ENCODE peak calls at places on chromosomes 7 and 10, in six cellular contexts. B is psoas muscle, I is tibial artery, H is OCI-LY7, A is fibroblast of lung, J is PC-9. W is an unnamed sample.

GRCh38 chr10:72145657-72146450 is 57.5 kb upstream of the SPOCK2 start:
- DNase-seq in B (no peak), I (no peak), H (no peak), A (no peak), J (no peak), W (no peak)

GRCh38 chr7:157276091-157276561 is 60.7 kb upstream of the DNAJB6 start:
- DNase-seq in B (no peak), I (peak; percentile 61), H (no peak), A (no peak), J (no peak), W (no peak)

GRCh38 chr10:13877154-13877909 is 290.6 kb downstream of the PRPF18 start:
- DNase-seq in B (peak; percentile 84), I (peak; percentile 93), H (no peak), A (peak; percentile 61), J (no peak), W (peak; percentile 91)

GRCh38 chr7:15555385-15555859 is 6.4 kb downstream of the AGMO start:
- DNase-seq in B (no peak), I (no peak), H (no peak), A (no peak), J (no peak), W (no peak)

GRCh38 chr10:3783721-3784432 is 1.1 kb downstream of the KLF6 start:
- DNase-seq in B (peak; percentile 91), I (peak; percentile 80), H (peak; percentile 53), A (peak; percentile 69), J (peak; percentile 64), W (peak; percentile 79)

GRCh38 chr10:108090476-108091215 is 926.1 kb upstream of the SORCS1 start:
- DNase-seq in B (no peak), I (no peak), H (no peak), A (no peak), J (no peak), W (no peak)

GRCh38 chr7:87312215-87312865 is 33.1 kb upstream of the CROT start:
- DNase-seq in B (no peak), I (no peak), H (peak; percentile 61), A (peak; percentile 53), J (peak; percentile 53), W (no peak)

GRCh38 chr7:32680259-32681173 is 185.2 kb downstream of the AVL9 start:
- DNase-seq in B (no peak), I (no peak), H (no peak), A (peak; percentile 87), J (peak; percentile 89), W (no peak)

GRCh38 chr7:71131256-71131752 is 640 bp upstream of the GALNT17 start:
- DNase-seq in B (no peak), I (peak; percentile 80), H (no peak), A (peak; percentile 44), J (no peak), W (peak; percentile 76)

GRCh38 chr7:74038194-74038961 is 10.4 kb downstream of the ELN start:
- DNase-seq in B (peak; percentile 87), I (no peak), H (no peak), A (no peak), J (no peak), W (peak; percentile 77)

GRCh38 chr10:131198401-131198800 is 113.1 kb downstream of the TCERG1L start:
- DNase-seq in B (peak; percentile 19), I (peak; percentile 39), H (no peak), A (no peak), J (no peak), W (peak; percentile 36)

GRCh38 chr7:132154248-132154647 is 422.0 kb downstream of the PLXNA4 start:
- DNase-seq in B (no peak), I (no peak), H (no peak), A (no peak), J (peak; percentile 15), W (no peak)

GRCh38 chr10:91864744-91865143 is 44.5 kb downstream of the FGFBP3 start:
- DNase-seq in B (no peak), I (no peak), H (no peak), A (peak; percentile 38), J (no peak), W (no peak)

GRCh38 chr10:3887885-3888476 is 103.0 kb upstream of the KLF6 start:
- DNase-seq in B (no peak), I (peak; percentile 86), H (no peak), A (peak; percentile 95), J (peak; percentile 50), W (no peak)

GRCh38 chr10:62083413-62083794 is 181.9 kb downstream of the ARID5B start:
- DNase-seq in B (no peak), I (no peak), H (no peak), A (peak; percentile 52), J (no peak), W (no peak)

GRCh38 chr10:48316236-48316635 is 9.8 kb downstream of the MAPK8 start:
- DNase-seq in B (no peak), I (no peak), H (no peak), A (no peak), J (peak; percentile 53), W (no peak)

GRCh38 chr7:120984406-120984805 is 4.1 kb upstream of the CPED1 start:
- DNase-seq in B (no peak), I (no peak), H (no peak), A (no peak), J (no peak), W (no peak)

GRCh38 chr10:14573666-14574261 is 200.9 kb downstream of the FAM107B start:
- DNase-seq in B (no peak), I (no peak), H (no peak), A (peak; percentile 27), J (no peak), W (no peak)

GRCh38 chr7:132490474-132490873 is 85.8 kb downstream of the PLXNA4 start:
- DNase-seq in B (no peak), I (no peak), H (no peak), A (no peak), J (no peak), W (no peak)

GRCh38 chr7:1925973-1926907 is 256.2 kb downstream of the ELFN1 start:
- DNase-seq in B (no peak), I (no peak), H (no peak), A (no peak), J (no peak), W (no peak)

GRCh38 chr10:89836840-89837172 is 135.4 kb downstream of the KIF20B start:
- DNase-seq in B (no peak), I (no peak), H (no peak), A (no peak), J (no peak), W (no peak)

GRCh38 chr7:137818036-137818435 is 28.7 kb downstream of the DGKI start:
- DNase-seq in B (no peak), I (no peak), H (no peak), A (peak; percentile 73), J (no peak), W (no peak)

GRCh38 chr7:12212051-12212485 is 974 bp downstream of the TMEM106B start:
- DNase-seq in B (no peak), I (no peak), H (no peak), A (peak; percentile 10), J (peak; percentile 15), W (no peak)

GRCh38 chr10:14477408-14477710 is 146.6 kb upstream of the FRMD4A start:
- DNase-seq in B (no peak), I (no peak), H (no peak), A (peak; percentile 86), J (no peak), W (no peak)

GRCh38 chr10:98465866-98466265 is 19.1 kb upstream of the HPS1 start:
- DNase-seq in B (no peak), I (no peak), H (no peak), A (no peak), J (no peak), W (no peak)

GRCh38 chr10:16643502-16643901 is 121.8 kb upstream of the C1QL3 start:
- DNase-seq in B (no peak), I (no peak), H (no peak), A (no peak), J (no peak), W (no peak)

GRCh38 chr10:6525599-6526160 is 54.4 kb downstream of the PRKCQ start:
- DNase-seq in B (no peak), I (no peak), H (no peak), A (no peak), J (no peak), W (no peak)

GRCh38 chr10:102507521-102507920 is 3.7 kb downstream of the SUFU start:
- DNase-seq in B (no peak), I (peak; percentile 10), H (no peak), A (no peak), J (no peak), W (no peak)

GRCh38 chr7:96621932-96622331 is 87.7 kb downstream of the SEM1 start:
- DNase-seq in B (no peak), I (no peak), H (no peak), A (no peak), J (no peak), W (no peak)

GRCh38 chr7:32075612-32076011 is 5.4 kb upstream of the PDE1C start:
- DNase-seq in B (no peak), I (no peak), H (no peak), A (no peak), J (no peak), W (no peak)

GRCh38 chr10:33901166-33901565 is 566.7 kb upstream of the NRP1 start:
- DNase-seq in B (no peak), I (no peak), H (no peak), A (peak; percentile 88), J (no peak), W (no peak)

GRCh38 chr7:25854608-25855497 is 297.1 kb upstream of the NFE2L3 start:
- DNase-seq in B (peak; percentile 82), I (peak; percentile 88), H (peak; percentile 51), A (peak; percentile 87), J (no peak), W (no peak)

GRCh38 chr10:15068802-15069201 is 19.8 kb downstream of the ACBD7 start:
- DNase-seq in B (no peak), I (no peak), H (no peak), A (peak; percentile 24), J (peak; percentile 1), W (no peak)

GRCh38 chr10:49678827-49679479 is 498 bp upstream of the C10orf53 start:
- DNase-seq in B (no peak), I (no peak), H (no peak), A (no peak), J (no peak), W (peak; percentile 29)
- H3K4me3 ChIP-seq in B (no peak overlapping the region), I (no peak overlapping the region), H (no peak overlapping the region), A (no peak overlapping the region), J (no peak overlapping the region), W (no peak overlapping the region)

GRCh38 chr10:47165711-47166404 is 134.1 kb upstream of the GDF10 start:
- DNase-seq in B (peak; percentile 81), I (peak; percentile 90), H (no peak), A (peak; percentile 53), J (peak; percentile 60), W (no peak)
- H3K4me3 ChIP-seq in B (peak overlapping the region; percentile 26), I (peak overlapping the region; percentile 36), H (no peak overlapping the region), A (no peak overlapping the region), J (no peak overlapping the region), W (peak overlapping the region; percentile 55)

DNA sequence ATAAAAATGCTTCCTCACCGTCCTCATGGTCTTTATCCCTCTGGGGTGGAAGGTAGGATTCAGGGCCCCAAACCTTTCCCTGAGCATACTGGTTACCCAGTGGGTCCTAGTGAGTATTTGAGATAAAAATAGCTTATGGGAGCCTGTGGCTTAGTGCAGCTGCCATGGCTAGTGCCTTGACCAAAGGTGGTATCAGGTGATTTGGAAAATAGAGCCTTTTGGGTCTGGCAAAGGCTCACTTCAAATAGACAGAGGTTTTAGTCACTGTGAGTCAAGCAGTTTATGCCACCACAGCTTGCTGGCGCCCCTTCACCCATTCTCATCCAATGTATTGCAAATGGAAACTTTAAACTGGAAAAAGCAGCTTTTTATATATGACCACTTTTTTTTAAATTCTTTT is 30.4 kb downstream of the PLAU start:
- DNase-seq in B (no peak), I (no peak), H (no peak), A (peak; percentile 51), J (no peak), W (no peak)
- H3K4me3 ChIP-seq in B (peak overlapping the region; percentile 13), I (no peak overlapping the region), H (no peak overlapping the region), A (no peak overlapping the region), J (no peak overlapping the region), W (no peak overlapping the region)

GRCh38 chr7:102140952-102141370 is 145.7 kb upstream of the SH2B2 start:
- DNase-seq in B (no peak), I (no peak), H (peak; percentile 54), A (no peak), J (no peak), W (no peak)
- H3K4me3 ChIP-seq in B (no peak overlapping the region), I (no peak overlapping the region), H (no peak overlapping the region), A (no peak overlapping the region), J (no peak overlapping the region), W (no peak overlapping the region)

W was measured in coronary artery.